ENCODE peak calls at places on chromosomes 16 and 17, in eight cellular contexts. S is body of pancreas; Y is ovary; R is CD4-positive, alpha-beta T cell; H is tibial artery; P is naive thymus-derived CD4-positive, alpha-beta T cell; X is psoas muscle; E is A673. V is an unnamed sample.

GRCh38 chr17:82126479-82127314 is 28.7 kb upstream of the FASN start:
- DNase-seq in S (no peak), Y (no peak), R (peak; percentile 81), H (no peak), P (peak; percentile 98), X (no peak), E (no peak), V (no peak)

GRCh38 chr17:75046583-75047289 is at the start of the genes ATP5PD and KCTD2:
- DNase-seq in S (peak; percentile 96), Y (peak; percentile 96), R (peak; percentile 93), H (peak; percentile 99), P (peak; percentile 90), X (peak; percentile 98), E (peak; percentile 98), V (peak; percentile 91)

GRCh38 chr17:67639555-67639954 is 78.2 kb upstream of the NOL11 start:
- DNase-seq in S (no peak), Y (peak; percentile 36), R (no peak), H (no peak), P (no peak), X (no peak), E (no peak), V (no peak)

GRCh38 chr17:75684924-75685323 is 17.8 kb downstream of the SAP30BP start:
- DNase-seq in S (no peak), Y (no peak), R (no peak), H (no peak), P (no peak), X (no peak), E (no peak), V (no peak)

GRCh38 chr16:66058181-66058580 is 308.3 kb upstream of the CDH5 start:
- DNase-seq in S (no peak), Y (no peak), R (no peak), H (no peak), P (no peak), X (no peak), E (peak; percentile 58), V (no peak)

GRCh38 chr17:68627956-68628355 is 26.8 kb upstream of the FAM20A start:
- DNase-seq in S (no peak), Y (peak; percentile 21), R (no peak), H (no peak), P (no peak), X (no peak), E (no peak), V (no peak)

GRCh38 chr16:50884066-50884860 is 142.4 kb downstream of the CYLD start:
- DNase-seq in S (no peak), Y (no peak), R (peak; percentile 41), H (no peak), P (no peak), X (no peak), E (peak; percentile 31), V (no peak)

GRCh38 chr16:780296-780695 is 7.9 kb downstream of the RPUSD1 start:
- DNase-seq in S (no peak), Y (no peak), R (no peak), H (no peak), P (no peak), X (no peak), E (no peak), V (no peak)

GRCh38 chr17:46035112-46035818 is 36.2 kb downstream of the STH start:
- DNase-seq in S (peak; percentile 79), Y (no peak), R (no peak), H (no peak), P (no peak), X (no peak), E (no peak), V (no peak)

GRCh38 chr16:11570796-11571195 is 15.9 kb downstream of the LITAF start:
- DNase-seq in S (no peak), Y (no peak), R (no peak), H (no peak), P (no peak), X (peak; percentile 7), E (no peak), V (no peak)

GRCh38 chr17:66540131-66540781 is 237.8 kb downstream of the PRKCA start:
- DNase-seq in S (peak; percentile 12), Y (peak; percentile 62), R (no peak), H (no peak), P (no peak), X (no peak), E (no peak), V (peak; percentile 85)

GRCh38 chr16:13936596-13937081 is 16.7 kb downstream of the ERCC4 start:
- DNase-seq in S (peak; percentile 84), Y (peak; percentile 54), R (no peak), H (peak; percentile 77), P (no peak), X (peak; percentile 68), E (peak; percentile 19), V (no peak)

GRCh38 chr17:47197821-47198220 is 8.7 kb upstream of the CDC27 start:
- DNase-seq in S (no peak), Y (no peak), R (no peak), H (no peak), P (no peak), X (no peak), E (no peak), V (no peak)

GRCh38 chr17:69575346-69575761 is 160.9 kb downstream of the MAP2K6 start:
- DNase-seq in S (no peak), Y (no peak), R (no peak), H (no peak), P (no peak), X (no peak), E (peak; percentile 65), V (no peak)

GRCh38 chr16:85670840-85671239 is 17.9 kb downstream of the GINS2 start:
- DNase-seq in S (no peak), Y (no peak), R (no peak), H (no peak), P (no peak), X (no peak), E (no peak), V (no peak)

GRCh38 chr16:35754391-35755369 is 2295.3 kb downstream of the TP53TG3F start:
- DNase-seq in S (no peak), Y (no peak), R (no peak), H (no peak), P (no peak), X (no peak), E (no peak), V (no peak)

GRCh38 chr16:535446-536405 is 8.2 kb downstream of the CAPN15 start:
- DNase-seq in S (no peak), Y (no peak), R (no peak), H (no peak), P (no peak), X (peak; percentile 91), E (no peak), V (no peak)

GRCh38 chr17:50149425-50150353 is 788 bp downstream of the PPP1R9B start:
- DNase-seq in S (peak; percentile 79), Y (no peak), R (peak; percentile 70), H (peak; percentile 70), P (peak; percentile 67), X (peak; percentile 83), E (peak; percentile 74), V (no peak)

GRCh38 chr17:74658620-74659019 is 35.1 kb upstream of the CD300E start:
- DNase-seq in S (no peak), Y (no peak), R (no peak), H (no peak), P (no peak), X (no peak), E (peak; percentile 10), V (no peak)

GRCh38 chr16:4052801-4053662 is 63.2 kb downstream of the ADCY9 start:
- DNase-seq in S (peak; percentile 83), Y (peak; percentile 29), R (no peak), H (no peak), P (no peak), X (peak; percentile 92), E (peak; percentile 63), V (peak; percentile 37)

GRCh38 chr16:83742520-83742919 is 65.3 kb upstream of the HSBP1 start:
- DNase-seq in S (no peak), Y (no peak), R (no peak), H (no peak), P (no peak), X (no peak), E (no peak), V (no peak)

GRCh38 chr16:69089091-69089912 is 16.2 kb upstream of the HAS3 start:
- DNase-seq in S (peak; percentile 46), Y (no peak), R (no peak), H (no peak), P (no peak), X (no peak), E (no peak), V (no peak)

GRCh38 chr16:10987361-10988163 is 43.2 kb downstream of the CLEC16A start:
- DNase-seq in S (no peak), Y (no peak), R (no peak), H (no peak), P (peak; percentile 32), X (no peak), E (no peak), V (no peak)

GRCh38 chr17:47615766-47616424 is 33.8 kb upstream of the KPNB1 start:
- DNase-seq in S (no peak), Y (no peak), R (no peak), H (no peak), P (peak; percentile 43), X (no peak), E (peak; percentile 51), V (no peak)

GRCh38 chr17:7750321-7750821 is 32.8 kb downstream of the DNAH2 start:
- DNase-seq in S (no peak), Y (no peak), R (no peak), H (no peak), P (no peak), X (no peak), E (no peak), V (no peak)

GRCh38 chr17:43079578-43080302 is 45.4 kb downstream of the BRCA1 start:
- DNase-seq in S (no peak), Y (no peak), R (no peak), H (no peak), P (no peak), X (no peak), E (no peak), V (no peak)
- H3K27ac ChIP-seq in S (no peak overlapping the region), Y (no peak overlapping the region), R (no peak overlapping the region), H (no peak overlapping the region), P (no peak overlapping the region), X (no peak overlapping the region), E (no peak overlapping the region), V (no peak overlapping the region)

DNA sequence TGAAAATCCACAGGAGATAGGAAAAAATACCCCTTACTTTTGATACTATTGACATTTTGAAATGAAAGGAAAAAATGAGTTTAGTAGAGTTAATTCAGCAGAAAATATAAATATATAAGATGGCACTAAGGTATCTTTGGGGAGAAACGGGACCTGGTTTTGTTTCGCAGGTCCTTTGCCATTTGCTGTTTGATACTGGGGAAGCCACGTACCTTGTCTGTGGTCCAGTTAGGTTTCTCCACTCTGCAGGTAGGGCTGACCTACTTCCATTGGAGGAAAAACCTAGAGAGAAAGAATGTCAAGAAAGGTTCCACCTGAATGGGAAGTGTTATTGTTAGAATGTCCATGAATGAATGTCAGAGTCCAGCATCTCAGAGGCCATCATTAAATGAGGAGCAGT is 48.1 kb downstream of the HLF start:
- DNase-seq in S (no peak), Y (no peak), R (no peak), H (no peak), P (no peak), X (no peak), E (no peak), V (no peak)
- H3K27ac ChIP-seq in S (no peak overlapping the region), Y (no peak overlapping the region), R (no peak overlapping the region), H (no peak overlapping the region), P (no peak overlapping the region), X (no peak overlapping the region), E (no peak overlapping the region), V (no peak overlapping the region)

GRCh38 chr16:15966420-15967222 is 17.2 kb downstream of the ABCC1 start:
- DNase-seq in S (no peak), Y (no peak), R (no peak), H (no peak), P (no peak), X (peak; percentile 62), E (no peak), V (no peak)
- H3K27ac ChIP-seq in S (no peak overlapping the region), Y (no peak overlapping the region), R (no peak overlapping the region), H (peak overlapping the region; percentile 0), P (no peak overlapping the region), X (peak overlapping the region; percentile 7), E (no peak overlapping the region), V (no peak overlapping the region)

GRCh38 chr16:55498101-55498500 is 10.8 kb upstream of the LPCAT2 start:
- DNase-seq in S (no peak), Y (no peak), R (no peak), H (no peak), P (no peak), X (no peak), E (no peak), V (no peak)
- H3K27ac ChIP-seq in S (no peak overlapping the region), Y (no peak overlapping the region), R (no peak overlapping the region), H (no peak overlapping the region), P (no peak overlapping the region), X (no peak overlapping the region), E (no peak overlapping the region), V (no peak overlapping the region)